ENCODE peak calls at places on chromosomes 1 and 21, in ten cellular contexts. J is activated CD4-positive, alpha-beta memory T cell treated with anti-CD3 and anti-CD28 coated beads, Interleukin-2, amount 10 ng/mL, durations not matched to agents 7 days and 5 days; L is adrenal gland; F is HFFc6; R is CD8-positive, alpha-beta T cell; W is lower lobe of right lung; M is DND-41; X is glomerular endothelial cell; B is ELF-1; T is stimulated activated CD4-positive, alpha-beta T cell treated with anti-CD3 and anti-CD28 coated beads, TNF-alpha, amount 100 ng/mL, for 1 hour. N is an unnamed sample.

GRCh38 chr1:29542476-29543015 is 306.2 kb downstream of the PTPRU start:
- DNase-seq in J (no peak), L (no peak), F (no peak), R (no peak), W (no peak), M (no peak), X (no peak), B (no peak), T (no peak), N (no peak)

GRCh38 chr1:56797079-56797685 is 22.0 kb downstream of the FYB2 start:
- DNase-seq in J (no peak), L (no peak), F (no peak), R (no peak), W (no peak), M (no peak), X (no peak), B (peak), T (no peak), N (no peak)

GRCh38 chr21:28299946-28300345 is 692.7 kb downstream of the LTN1 start:
- DNase-seq in J (no peak), L (no peak), F (no peak), R (no peak), W (no peak), M (no peak), X (no peak), B (no peak), T (no peak), N (no peak)

GRCh38 chr1:63888984-63889383 is 115.2 kb downstream of the ROR1 start:
- DNase-seq in J (no peak), L (no peak), F (peak), R (no peak), W (no peak), M (no peak), X (no peak), B (no peak), T (no peak), N (no peak)

GRCh38 chr1:234957330-234958065 is 171.1 kb downstream of the TOMM20 start:
- DNase-seq in J (no peak), L (peak), F (peak), R (no peak), W (no peak), M (no peak), X (no peak), B (peak), T (no peak), N (no peak)

GRCh38 chr21:46455575-46456385 is 2.9 kb upstream of the DIP2A start:
- DNase-seq in J (no peak), L (peak), F (peak), R (no peak), W (no peak), M (no peak), X (peak), B (no peak), T (no peak), N (no peak)

GRCh38 chr1:65812065-65812464 is 19.4 kb downstream of the PDE4B start:
- DNase-seq in J (peak), L (peak), F (peak), R (peak), W (no peak), M (no peak), X (peak), B (peak), T (no peak), N (peak)

GRCh38 chr1:41432481-41433280 is 51.8 kb downstream of the EDN2 start:
- DNase-seq in J (peak), L (peak), F (peak), R (peak), W (peak), M (peak), X (peak), B (peak), T (peak), N (peak)

GRCh38 chr1:100313382-100313781 is 38.9 kb upstream of the CDC14A start:
- DNase-seq in J (no peak), L (no peak), F (no peak), R (no peak), W (no peak), M (no peak), X (no peak), B (no peak), T (no peak), N (no peak)

GRCh38 chr1:167633258-167633944 is 3.4 kb downstream of the RCSD1 start:
- DNase-seq in J (no peak), L (no peak), F (no peak), R (no peak), W (no peak), M (no peak), X (no peak), B (no peak), T (no peak), N (no peak)

GRCh38 chr1:84782881-84783280 is 92.6 kb upstream of the SSX2IP start:
- DNase-seq in J (no peak), L (no peak), F (no peak), R (no peak), W (no peak), M (no peak), X (no peak), B (no peak), T (no peak), N (no peak)

GRCh38 chr1:196651079-196651478 is 764 bp upstream of the CFH start:
- DNase-seq in J (no peak), L (no peak), F (no peak), R (no peak), W (no peak), M (peak), X (no peak), B (no peak), T (no peak), N (no peak)

GRCh38 chr1:100575406-100575805 is 37.5 kb downstream of the GPR88 start:
- DNase-seq in J (no peak), L (no peak), F (no peak), R (no peak), W (no peak), M (no peak), X (no peak), B (no peak), T (no peak), N (no peak)

GRCh38 chr1:162485236-162485635 is 12.4 kb upstream of the UHMK1 start:
- DNase-seq in J (no peak), L (no peak), F (no peak), R (no peak), W (no peak), M (no peak), X (no peak), B (no peak), T (no peak), N (no peak)

GRCh38 chr1:91929246-91929645 is 20.0 kb upstream of the BRDT start:
- DNase-seq in J (no peak), L (peak), F (no peak), R (no peak), W (peak), M (no peak), X (no peak), B (peak), T (no peak), N (no peak)

GRCh38 chr1:228437424-228437823 is 20.8 kb upstream of the TRIM17 start:
- DNase-seq in J (no peak), L (no peak), F (no peak), R (no peak), W (no peak), M (no peak), X (no peak), B (no peak), T (no peak), N (no peak)

GRCh38 chr1:78210167-78210566 is 164.4 kb downstream of the GIPC2 start:
- DNase-seq in J (no peak), L (no peak), F (no peak), R (no peak), W (no peak), M (no peak), X (no peak), B (no peak), T (no peak), N (no peak)

GRCh38 chr1:9440763-9441194 is 98.5 kb upstream of the SLC25A33 start:
- DNase-seq in J (no peak), L (no peak), F (no peak), R (no peak), W (no peak), M (no peak), X (no peak), B (no peak), T (no peak), N (no peak)

GRCh38 chr1:235011599-235012435 is 116.8 kb downstream of the TOMM20 start:
- DNase-seq in J (peak), L (peak), F (peak), R (peak), W (peak), M (peak), X (no peak), B (peak), T (peak), N (peak)

GRCh38 chr21:42865361-42866160 is 13.8 kb downstream of the WDR4 start:
- DNase-seq in J (no peak), L (no peak), F (no peak), R (no peak), W (peak), M (no peak), X (no peak), B (no peak), T (no peak), N (no peak)

GRCh38 chr1:164880644-164881043 is 321.7 kb downstream of the PBX1 start:
- DNase-seq in J (no peak), L (no peak), F (no peak), R (no peak), W (no peak), M (no peak), X (no peak), B (no peak), T (no peak), N (no peak)